ENCODE peak calls at places on chromosomes 1 and 21, in eight cellular contexts. T is ovary, H is esophagus muscularis mucosa, Q is A549, I is adrenal gland, Y is transverse colon, Z is tibial nerve, M is thyroid gland. N is an unnamed sample. For H3K4me1, the result is how much of the 10 kb centered on the place peaks cover.

GRCh38 chr1:6111571-6111970 is 65.9 kb downstream of the KCNAB2 start:
- DNase-seq in T (no peak), H (no peak), Q (no peak), I (no peak), Y (no peak), Z (no peak), M (no peak), N (no peak)

GRCh38 chr1:172143384-172144025 is 277.0 kb upstream of the C1orf105 start:
- DNase-seq in T (no peak), H (no peak), Q (no peak), I (no peak), Y (no peak), Z (no peak), M (no peak), N (no peak)

GRCh38 chr1:15749399-15750291 is 7.3 kb downstream of the TMEM82 start:
- DNase-seq in T (peak), H (no peak), Q (no peak), I (no peak), Y (no peak), Z (no peak), M (no peak), N (no peak)

GRCh38 chr1:48019714-48020315 is 22.6 kb upstream of the TRABD2B start:
- DNase-seq in T (no peak), H (no peak), Q (no peak), I (peak), Y (no peak), Z (no peak), M (no peak), N (peak)

GRCh38 chr1:85132078-85132715 is 68.6 kb downstream of the SYDE2 start:
- DNase-seq in T (no peak), H (no peak), Q (no peak), I (no peak), Y (no peak), Z (no peak), M (no peak), N (peak)

GRCh38 chr1:25238046-25238445 is 5.7 kb upstream of the SYF2 start:
- DNase-seq in T (no peak), H (no peak), Q (no peak), I (no peak), Y (no peak), Z (no peak), M (no peak), N (no peak)

GRCh38 chr1:184158911-184159701 is 107.6 kb downstream of the TSEN15 start:
- DNase-seq in T (no peak), H (peak), Q (no peak), I (no peak), Y (no peak), Z (no peak), M (no peak), N (no peak)

GRCh38 chr1:98119793-98120192 is 199.0 kb upstream of the DPYD start:
- DNase-seq in T (no peak), H (no peak), Q (peak), I (no peak), Y (no peak), Z (no peak), M (no peak), N (peak)

GRCh38 chr1:23459338-23459757 is 24.6 kb downstream of the ASAP3 start:
- DNase-seq in T (no peak), H (no peak), Q (no peak), I (no peak), Y (no peak), Z (no peak), M (no peak), N (no peak)

GRCh38 chr1:224300346-224300745 is 29.6 kb downstream of the NVL start:
- DNase-seq in T (no peak), H (no peak), Q (peak), I (no peak), Y (no peak), Z (no peak), M (no peak), N (no peak)

GRCh38 chr1:227793948-227794812 is 21.3 kb upstream of the PRSS38 start:
- DNase-seq in T (peak), H (no peak), Q (no peak), I (no peak), Y (no peak), Z (peak), M (peak), N (no peak)

GRCh38 chr1:162854245-162854860 is 6.6 kb downstream of the CCDC190 start:
- DNase-seq in T (peak), H (no peak), Q (peak), I (peak), Y (peak), Z (peak), M (peak), N (peak)

GRCh38 chr1:247008406-247008799 is 546 bp upstream of the ZNF695 start:
- DNase-seq in T (no peak), H (no peak), Q (no peak), I (no peak), Y (no peak), Z (no peak), M (no peak), N (no peak)

GRCh38 chr1:60227581-60228252 is 154.1 kb upstream of the C1orf87 start:
- DNase-seq in T (no peak), H (no peak), Q (no peak), I (no peak), Y (no peak), Z (no peak), M (no peak), N (no peak)

GRCh38 chr1:66022904-66023620 is 230.4 kb downstream of the PDE4B start:
- DNase-seq in T (no peak), H (no peak), Q (no peak), I (no peak), Y (no peak), Z (no peak), M (no peak), N (no peak)

GRCh38 chr1:20480261-20481157 is 5.5 kb downstream of the CAMK2N1 start:
- DNase-seq in T (no peak), H (no peak), Q (peak), I (no peak), Y (peak), Z (no peak), M (no peak), N (peak)

GRCh38 chr1:87131809-87132663 is 196.6 kb upstream of the LMO4 start:
- DNase-seq in T (peak), H (no peak), Q (peak), I (peak), Y (peak), Z (peak), M (peak), N (peak)

GRCh38 chr1:59976194-59977074 is 49.9 kb upstream of the CYP2J2 start:
- DNase-seq in T (peak), H (no peak), Q (peak), I (peak), Y (peak), Z (peak), M (peak), N (peak)

GRCh38 chr1:181482521-181483083 is 715 bp upstream of the CACNA1E start:
- DNase-seq in T (no peak), H (no peak), Q (peak), I (no peak), Y (peak), Z (no peak), M (peak), N (peak)

GRCh38 chr1:171884475-171884874 is 43.2 kb downstream of the DNM3 start:
- DNase-seq in T (no peak), H (no peak), Q (no peak), I (no peak), Y (no peak), Z (no peak), M (no peak), N (no peak)

GRCh38 chr21:45084881-45085536 is 10.6 kb downstream of the ADARB1 start:
- DNase-seq in T (no peak), H (no peak), Q (no peak), I (no peak), Y (no peak), Z (no peak), M (no peak), N (no peak)

GRCh38 chr1:33328817-33329216 is 7.9 kb upstream of the A3GALT2 start:
- DNase-seq in T (peak), H (no peak), Q (no peak), I (no peak), Y (no peak), Z (no peak), M (no peak), N (no peak)

GRCh38 chr1:68218485-68218884 is 13.8 kb downstream of the WLS start:
- DNase-seq in T (no peak), H (no peak), Q (no peak), I (no peak), Y (no peak), Z (no peak), M (no peak), N (peak)

GRCh38 chr1:68221971-68222355 is 10.4 kb downstream of the WLS start:
- DNase-seq in T (no peak), H (no peak), Q (no peak), I (no peak), Y (no peak), Z (no peak), M (no peak), N (no peak)

GRCh38 chr1:68223714-68224113 is 8.6 kb downstream of the WLS start:
- DNase-seq in T (no peak), H (no peak), Q (no peak), I (no peak), Y (no peak), Z (no peak), M (no peak), N (peak)

GRCh38 chr1:68221001-68221970 is 11.0 kb downstream of the WLS start:
- DNase-seq in T (no peak), H (no peak), Q (no peak), I (no peak), Y (no peak), Z (no peak), M (no peak), N (no peak)

GRCh38 chr1:68220420-68220819 is 11.9 kb downstream of the WLS start:
- DNase-seq in T (no peak), H (no peak), Q (no peak), I (no peak), Y (no peak), Z (no peak), M (no peak), N (no peak)
- H3K4me3 ChIP-seq in T (no peak), H (no peak), Q (no peak), I (no peak), Y (no peak), Z (no peak), M (no peak), N (no peak)

GRCh38 chr1:53147171-53147570 is 4.7 kb upstream of the SLC1A7 start:
- DNase-seq in T (no peak), H (no peak), Q (no peak), I (no peak), Y (no peak), Z (no peak), M (no peak), N (no peak)

GRCh38 chr1:53145051-53145600 is 2.7 kb upstream of the SLC1A7 start:
- DNase-seq in T (no peak), H (peak), Q (no peak), I (no peak), Y (no peak), Z (no peak), M (no peak), N (no peak)

GRCh38 chr1:53145619-53145941 is 3.1 kb upstream of the SLC1A7 start:
- DNase-seq in T (no peak), H (peak), Q (no peak), I (no peak), Y (no peak), Z (no peak), M (no peak), N (no peak)

GRCh38 chr1:53144201-53144600 is 1.8 kb upstream of the SLC1A7 start:
- DNase-seq in T (no peak), H (peak), Q (no peak), I (no peak), Y (no peak), Z (no peak), M (no peak), N (no peak)

GRCh38 chr1:53145942-53146708 is 3.7 kb upstream of the SLC1A7 start:
- DNase-seq in T (peak), H (peak), Q (peak), I (peak), Y (peak), Z (no peak), M (no peak), N (peak)
- TF ChIP-seq POLR2A in T (no peak), H (no peak), Q (peak), I (no peak), Y (no peak), Z (no peak), M (no peak), N (peak)

DNA sequence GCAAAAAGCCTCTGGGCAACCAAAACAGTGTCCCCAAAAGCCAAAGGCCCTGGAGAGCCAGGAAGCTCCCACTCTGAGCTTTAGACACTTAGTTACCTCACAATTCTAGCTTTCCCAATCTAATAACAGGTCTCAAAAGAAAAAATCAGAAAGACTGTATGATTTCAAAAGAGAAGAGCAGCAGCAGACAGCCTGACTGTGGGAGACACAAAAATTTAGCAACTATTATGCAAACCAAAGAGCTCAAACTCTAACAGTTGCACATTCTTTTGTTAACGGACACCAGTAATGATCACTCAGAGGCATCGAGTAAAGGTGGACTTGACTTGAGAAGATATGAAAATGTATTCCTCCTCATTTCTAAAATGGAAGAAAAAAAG is 160.1 kb downstream of the SLC45A1 start:
- DNase-seq in T (no peak), H (no peak), Q (no peak), I (no peak), Y (no peak), Z (no peak), M (no peak), N (no peak)
- H3K4me1 ChIP-seq in T (under half), H (under half), Q (under half), I (under half), Y (under half), Z (under half), M (under half), N (under half)

DNA sequence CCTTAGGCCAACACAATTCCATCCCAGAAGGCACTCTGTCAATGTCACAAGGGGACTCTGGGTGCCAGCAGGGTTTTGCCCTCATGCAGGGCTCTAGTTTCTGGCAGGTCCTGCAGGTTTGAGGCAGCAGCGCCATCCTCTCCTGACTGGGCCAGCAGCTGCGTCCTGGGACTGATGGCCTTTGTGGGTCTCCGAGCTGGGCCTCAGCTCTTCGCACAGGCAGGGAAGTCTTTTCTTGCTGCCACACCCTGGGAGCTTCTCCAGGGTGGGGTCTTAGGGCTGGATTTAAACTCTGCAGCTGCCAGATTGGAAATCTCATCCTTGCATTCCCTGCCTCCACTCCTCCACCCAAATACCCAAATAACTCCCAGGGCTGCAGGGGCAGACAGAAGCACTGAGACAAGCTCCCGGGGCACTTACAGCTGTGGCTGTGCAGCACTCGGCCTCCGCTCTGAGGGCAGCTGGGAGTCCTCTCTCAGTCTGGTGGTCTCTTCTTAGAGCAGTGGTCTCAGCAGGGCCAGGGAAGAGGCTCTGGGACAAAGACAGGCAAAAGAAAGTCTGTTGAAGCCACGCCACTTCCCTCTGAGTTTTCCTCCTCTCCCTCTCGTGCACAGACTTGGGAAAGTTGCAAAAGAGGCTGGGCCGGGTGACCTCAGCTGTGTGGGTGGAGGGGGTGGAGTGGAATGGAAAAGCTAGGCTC is at the start of gene RAB7B:
- DNase-seq in T (peak), H (no peak), Q (no peak), I (peak), Y (peak), Z (peak), M (peak), N (peak)
- H3K4me3 ChIP-seq in T (peak), H (peak), Q (no peak), I (no peak), Y (no peak), Z (peak), M (no peak), N (no peak)